ENCODE peak calls at places on chromosomes 13 and 19, in ten cellular contexts. One of them, this sample, is unnamed.

GRCh38 chr13:112876305-112877000 is 92.6 kb upstream of the MCF2L start:
- DNase-seq in GM12878: no peak
- DNase-seq in stomach: no peak
- DNase-seq in upper lobe of left lung: peak
- DNase-seq in sigmoid colon: peak
- DNase-seq in H1: no peak
- DNase-seq in K562: no peak
- DNase-seq in spleen: peak
- DNase-seq in SK-N-SH: no peak
- DNase-seq in endothelial cell of umbilical vein: no peak
- DNase-seq in this sample: no peak

GRCh38 chr13:50340146-50340545 is 324.9 kb downstream of the KCNRG start:
- DNase-seq in GM12878: no peak
- DNase-seq in stomach: no peak
- DNase-seq in upper lobe of left lung: no peak
- DNase-seq in sigmoid colon: no peak
- DNase-seq in H1: no peak
- DNase-seq in K562: no peak
- DNase-seq in spleen: no peak
- DNase-seq in SK-N-SH: no peak
- DNase-seq in endothelial cell of umbilical vein: no peak
- DNase-seq in this sample: no peak

GRCh38 chr13:59274958-59275727 is 888.6 kb downstream of the DIAPH3 start:
- DNase-seq in GM12878: peak
- DNase-seq in stomach: no peak
- DNase-seq in upper lobe of left lung: no peak
- DNase-seq in sigmoid colon: no peak
- DNase-seq in H1: no peak
- DNase-seq in K562: no peak
- DNase-seq in spleen: no peak
- DNase-seq in SK-N-SH: no peak
- DNase-seq in endothelial cell of umbilical vein: peak
- DNase-seq in this sample: no peak

GRCh38 chr13:100100115-100100879 is 11.4 kb downstream of the PCCA start:
- DNase-seq in GM12878: no peak
- DNase-seq in stomach: peak
- DNase-seq in upper lobe of left lung: no peak
- DNase-seq in sigmoid colon: no peak
- DNase-seq in H1: no peak
- DNase-seq in K562: no peak
- DNase-seq in spleen: no peak
- DNase-seq in SK-N-SH: no peak
- DNase-seq in endothelial cell of umbilical vein: peak
- DNase-seq in this sample: no peak

GRCh38 chr19:58559275-58560006 is 1.0 kb upstream of the UBE2M start:
- DNase-seq in GM12878: peak
- DNase-seq in stomach: peak
- DNase-seq in upper lobe of left lung: peak
- DNase-seq in sigmoid colon: peak
- DNase-seq in H1: peak
- DNase-seq in K562: peak
- DNase-seq in spleen: peak
- DNase-seq in SK-N-SH: peak
- DNase-seq in endothelial cell of umbilical vein: peak
- DNase-seq in this sample: peak

GRCh38 chr13:36297259-36297599 is 385 bp downstream of the CCDC169 start:
- DNase-seq in GM12878: no peak
- DNase-seq in stomach: no peak
- DNase-seq in upper lobe of left lung: no peak
- DNase-seq in sigmoid colon: no peak
- DNase-seq in H1: no peak
- DNase-seq in K562: peak
- DNase-seq in spleen: no peak
- DNase-seq in SK-N-SH: no peak
- DNase-seq in endothelial cell of umbilical vein: no peak
- DNase-seq in this sample: no peak

GRCh38 chr13:52399708-52400107 is 6.3 kb downstream of the THSD1 start:
- DNase-seq in GM12878: no peak
- DNase-seq in stomach: no peak
- DNase-seq in upper lobe of left lung: no peak
- DNase-seq in sigmoid colon: no peak
- DNase-seq in H1: no peak
- DNase-seq in K562: no peak
- DNase-seq in spleen: no peak
- DNase-seq in SK-N-SH: no peak
- DNase-seq in endothelial cell of umbilical vein: peak
- DNase-seq in this sample: no peak

GRCh38 chr13:90690458-90691063 is 656.9 kb upstream of the MIR17HG start:
- DNase-seq in GM12878: no peak
- DNase-seq in stomach: no peak
- DNase-seq in upper lobe of left lung: no peak
- DNase-seq in sigmoid colon: no peak
- DNase-seq in H1: no peak
- DNase-seq in K562: no peak
- DNase-seq in spleen: no peak
- DNase-seq in SK-N-SH: no peak
- DNase-seq in endothelial cell of umbilical vein: no peak
- DNase-seq in this sample: no peak

GRCh38 chr13:82747948-82748347 is 1134.3 kb downstream of the SLITRK1 start:
- DNase-seq in GM12878: no peak
- DNase-seq in stomach: no peak
- DNase-seq in upper lobe of left lung: no peak
- DNase-seq in sigmoid colon: no peak
- DNase-seq in H1: no peak
- DNase-seq in K562: no peak
- DNase-seq in spleen: no peak
- DNase-seq in SK-N-SH: no peak
- DNase-seq in endothelial cell of umbilical vein: no peak
- DNase-seq in this sample: no peak

DNA sequence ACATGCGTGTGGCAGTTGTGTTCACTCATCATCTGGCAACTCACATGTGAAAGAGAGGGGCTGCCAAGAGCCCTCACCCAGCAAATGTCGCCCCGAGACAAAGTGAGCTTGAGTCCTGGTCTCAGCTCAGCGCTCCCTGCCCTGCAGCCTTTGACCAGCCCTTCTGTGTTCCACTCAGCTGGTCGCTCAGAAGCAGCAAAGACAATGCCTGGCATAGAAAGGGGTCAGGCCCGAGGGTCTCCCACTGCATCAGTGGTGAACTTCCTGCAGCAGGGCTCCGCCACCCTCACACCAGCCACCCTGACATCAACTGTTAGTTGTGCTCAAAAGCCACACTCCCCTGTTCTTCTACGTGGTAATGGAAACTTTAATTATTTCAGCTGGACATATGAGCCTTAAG is 68.0 kb downstream of the SLC7A1 start:
- DNase-seq in GM12878: no peak
- DNase-seq in stomach: no peak
- DNase-seq in upper lobe of left lung: no peak
- DNase-seq in sigmoid colon: no peak
- DNase-seq in H1: no peak
- DNase-seq in K562: no peak
- DNase-seq in spleen: no peak
- DNase-seq in SK-N-SH: no peak
- DNase-seq in endothelial cell of umbilical vein: no peak
- DNase-seq in this sample: no peak
- TF ChIP-seq POLR2AphosphoS5 in GM12878: no peak
- TF ChIP-seq POLR2AphosphoS5 in stomach: no peak
- TF ChIP-seq POLR2AphosphoS5 in upper lobe of left lung: no peak
- TF ChIP-seq POLR2AphosphoS5 in sigmoid colon: no peak
- TF ChIP-seq POLR2AphosphoS5 in H1: no peak
- TF ChIP-seq POLR2AphosphoS5 in K562: no peak
- TF ChIP-seq POLR2AphosphoS5 in spleen: no peak
- TF ChIP-seq POLR2AphosphoS5 in SK-N-SH: no peak
- TF ChIP-seq POLR2AphosphoS5 in endothelial cell of umbilical vein: no peak
- TF ChIP-seq POLR2AphosphoS5 in this sample: no peak

DNA sequence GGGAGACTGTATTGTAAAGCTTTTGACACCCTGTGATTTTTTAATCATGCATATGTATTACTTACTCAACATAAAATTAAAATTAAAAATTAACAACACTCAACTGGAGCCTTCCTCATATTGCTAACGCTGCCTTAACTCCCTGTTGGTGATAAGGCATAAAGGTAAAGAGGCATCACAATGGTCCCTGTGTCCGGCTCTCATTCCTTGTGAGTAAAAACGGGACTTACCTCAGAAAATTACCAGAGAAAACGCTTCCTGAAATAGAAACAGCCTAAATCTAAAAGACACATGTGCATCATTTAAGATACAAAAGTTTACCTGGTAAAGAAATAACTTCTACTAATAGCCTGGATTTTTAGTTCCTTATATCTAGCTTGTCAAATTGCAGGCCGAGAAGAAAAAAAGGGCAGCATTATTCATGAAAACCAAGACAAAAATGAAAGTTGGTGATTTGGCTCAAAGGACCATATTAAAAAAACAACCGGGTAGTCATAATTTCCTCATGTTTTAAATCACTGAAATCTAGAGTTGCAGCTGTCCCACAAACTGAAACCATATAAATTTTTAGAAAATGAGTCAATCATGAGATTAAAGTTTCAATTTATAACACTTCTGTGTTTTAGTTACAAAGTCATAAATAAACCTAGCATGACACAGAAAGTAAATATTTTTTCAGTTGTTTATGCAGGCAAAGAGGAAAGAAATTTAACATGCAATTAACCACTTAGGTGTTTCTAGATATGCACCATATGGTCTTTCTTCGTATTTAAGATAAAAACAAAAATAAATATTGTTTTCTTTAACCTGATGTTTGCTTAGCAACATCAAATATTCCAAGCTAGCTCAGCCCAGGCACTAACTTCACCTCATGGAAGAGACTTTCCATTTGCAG is 94.7 kb downstream of the MIPEP start:
- DNase-seq in GM12878: peak
- DNase-seq in stomach: no peak
- DNase-seq in upper lobe of left lung: no peak
- DNase-seq in sigmoid colon: no peak
- DNase-seq in H1: no peak
- DNase-seq in K562: no peak
- DNase-seq in spleen: no peak
- DNase-seq in SK-N-SH: no peak
- DNase-seq in endothelial cell of umbilical vein: peak
- DNase-seq in this sample: no peak
- TF ChIP-seq POLR2AphosphoS5 in GM12878: no peak
- TF ChIP-seq POLR2AphosphoS5 in stomach: no peak
- TF ChIP-seq POLR2AphosphoS5 in upper lobe of left lung: no peak
- TF ChIP-seq POLR2AphosphoS5 in sigmoid colon: no peak
- TF ChIP-seq POLR2AphosphoS5 in H1: no peak
- TF ChIP-seq POLR2AphosphoS5 in K562: no peak
- TF ChIP-seq POLR2AphosphoS5 in spleen: no peak
- TF ChIP-seq POLR2AphosphoS5 in SK-N-SH: no peak
- TF ChIP-seq POLR2AphosphoS5 in endothelial cell of umbilical vein: no peak
- TF ChIP-seq POLR2AphosphoS5 in this sample: no peak

DNA sequence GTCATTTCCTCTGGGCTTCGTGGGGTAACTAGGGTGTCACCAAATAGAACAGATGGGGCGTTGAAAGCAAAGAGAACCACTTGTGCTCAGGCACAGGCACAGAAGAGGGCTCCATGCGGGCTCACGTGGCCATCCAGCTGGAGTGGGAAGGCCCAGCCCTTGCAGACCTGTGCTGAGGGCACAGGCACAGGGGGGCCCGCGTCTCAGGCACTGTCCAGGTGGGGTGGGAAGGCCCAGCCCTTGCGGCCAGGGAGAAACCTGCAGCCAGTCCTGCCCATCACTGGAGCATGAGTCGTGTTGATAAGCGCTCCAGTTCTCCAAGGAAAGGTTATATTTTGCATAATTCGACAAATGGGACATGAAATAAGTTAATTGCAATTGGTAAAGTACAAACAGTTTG is 57.5 kb downstream of the SLC7A9 start:
- DNase-seq in GM12878: no peak
- DNase-seq in stomach: no peak
- DNase-seq in upper lobe of left lung: no peak
- DNase-seq in sigmoid colon: no peak
- DNase-seq in H1: no peak
- DNase-seq in K562: no peak
- DNase-seq in spleen: no peak
- DNase-seq in SK-N-SH: no peak
- DNase-seq in endothelial cell of umbilical vein: no peak
- DNase-seq in this sample: no peak
- TF ChIP-seq POLR2AphosphoS5 in GM12878: no peak
- TF ChIP-seq POLR2AphosphoS5 in stomach: no peak
- TF ChIP-seq POLR2AphosphoS5 in upper lobe of left lung: no peak
- TF ChIP-seq POLR2AphosphoS5 in sigmoid colon: no peak
- TF ChIP-seq POLR2AphosphoS5 in H1: no peak
- TF ChIP-seq POLR2AphosphoS5 in K562: no peak
- TF ChIP-seq POLR2AphosphoS5 in spleen: no peak
- TF ChIP-seq POLR2AphosphoS5 in SK-N-SH: no peak
- TF ChIP-seq POLR2AphosphoS5 in endothelial cell of umbilical vein: no peak
- TF ChIP-seq POLR2AphosphoS5 in this sample: no peak

GRCh38 chr19:45276284-45276687 is 25.2 kb downstream of the MARK4 start:
- DNase-seq in GM12878: no peak
- DNase-seq in stomach: no peak
- DNase-seq in upper lobe of left lung: no peak
- DNase-seq in sigmoid colon: no peak
- DNase-seq in H1: no peak
- DNase-seq in K562: no peak
- DNase-seq in spleen: no peak
- DNase-seq in SK-N-SH: peak
- DNase-seq in endothelial cell of umbilical vein: no peak
- DNase-seq in this sample: no peak

GRCh38 chr19:45278087-45278486 is 27.0 kb downstream of the MARK4 start:
- DNase-seq in GM12878: no peak
- DNase-seq in stomach: no peak
- DNase-seq in upper lobe of left lung: no peak
- DNase-seq in sigmoid colon: no peak
- DNase-seq in H1: no peak
- DNase-seq in K562: no peak
- DNase-seq in spleen: no peak
- DNase-seq in SK-N-SH: no peak
- DNase-seq in endothelial cell of umbilical vein: no peak
- DNase-seq in this sample: no peak

GRCh38 chr19:45279587-45280192 is 28.6 kb downstream of the MARK4 start:
- DNase-seq in GM12878: no peak
- DNase-seq in stomach: no peak
- DNase-seq in upper lobe of left lung: no peak
- DNase-seq in sigmoid colon: no peak
- DNase-seq in H1: no peak
- DNase-seq in K562: no peak
- DNase-seq in spleen: no peak
- DNase-seq in SK-N-SH: no peak
- DNase-seq in endothelial cell of umbilical vein: no peak
- DNase-seq in this sample: no peak

GRCh38 chr19:45283443-45284033 is 32.5 kb downstream of the MARK4 start:
- DNase-seq in GM12878: peak
- DNase-seq in stomach: no peak
- DNase-seq in upper lobe of left lung: no peak
- DNase-seq in sigmoid colon: no peak
- DNase-seq in H1: no peak
- DNase-seq in K562: no peak
- DNase-seq in spleen: no peak
- DNase-seq in SK-N-SH: no peak
- DNase-seq in endothelial cell of umbilical vein: no peak
- DNase-seq in this sample: no peak

DNA sequence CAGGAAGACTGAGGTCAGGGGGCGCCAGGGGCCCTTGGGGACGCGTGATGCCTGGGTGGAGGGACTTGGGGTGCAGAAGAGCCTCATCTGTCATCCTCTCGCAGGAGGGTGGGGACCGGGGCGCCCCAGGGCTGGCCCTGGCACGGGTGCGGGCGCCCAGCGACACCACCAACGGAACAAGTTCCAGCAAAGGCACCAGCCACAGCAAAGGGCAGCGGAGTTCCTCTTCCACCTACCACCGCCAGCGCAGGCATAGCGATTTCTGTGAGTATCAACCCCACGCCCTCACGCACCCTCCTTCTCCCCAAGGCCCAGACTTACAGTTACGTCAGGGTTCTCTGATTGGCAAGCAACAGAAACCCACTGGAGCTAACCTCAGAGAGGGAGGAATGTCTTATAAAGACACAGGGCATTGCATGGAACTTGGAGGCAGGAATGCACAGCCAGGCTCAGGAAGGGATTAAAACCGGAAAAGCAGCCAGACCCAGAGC is 29.4 kb downstream of the MARK4 start:
- DNase-seq in GM12878: no peak
- DNase-seq in stomach: no peak
- DNase-seq in upper lobe of left lung: no peak
- DNase-seq in sigmoid colon: no peak
- DNase-seq in H1: no peak
- DNase-seq in K562: no peak
- DNase-seq in spleen: no peak
- DNase-seq in SK-N-SH: no peak
- DNase-seq in endothelial cell of umbilical vein: peak
- DNase-seq in this sample: no peak
- TF ChIP-seq POLR2AphosphoS5 in GM12878: no peak
- TF ChIP-seq POLR2AphosphoS5 in stomach: no peak
- TF ChIP-seq POLR2AphosphoS5 in upper lobe of left lung: no peak
- TF ChIP-seq POLR2AphosphoS5 in sigmoid colon: no peak
- TF ChIP-seq POLR2AphosphoS5 in H1: no peak
- TF ChIP-seq POLR2AphosphoS5 in K562: no peak
- TF ChIP-seq POLR2AphosphoS5 in spleen: no peak
- TF ChIP-seq POLR2AphosphoS5 in SK-N-SH: no peak
- TF ChIP-seq POLR2AphosphoS5 in endothelial cell of umbilical vein: no peak
- TF ChIP-seq POLR2AphosphoS5 in this sample: no peak

This sample was measured in GM12891.